ENCODE peak calls at places on chromosomes 5 and 9, in eight cellular contexts. One of them, this sample, is unnamed.

GRCh38 chr5:132483101-132483500 is 7.5 kb downstream of the IRF1 start:
- DNase-seq in caudate nucleus: no peak
- DNase-seq in OCI-LY7: no peak
- DNase-seq in stimulated activated naive CD8-positive, alpha-beta T cell treated with anti-CD3 and anti-CD28 coated beads, Interleukin-15, amount 100 ng/mL, for 72 hours: peak; percentile 9
- DNase-seq in cerebellum: no peak
- DNase-seq in C1 segment of cervical spinal cord: no peak
- DNase-seq in HT1080: no peak
- DNase-seq in HCEC 1CT: no peak
- DNase-seq in this sample: no peak

GRCh38 chr5:33816791-33817190 is 75.0 kb downstream of the ADAMTS12 start:
- DNase-seq in OCI-LY7: no peak
- DNase-seq in HCEC 1CT: peak; percentile 90
- DNase-seq in cerebellum: no peak
- DNase-seq in C1 segment of cervical spinal cord: no peak
- DNase-seq in caudate nucleus: no peak
- DNase-seq in HT1080: no peak
- DNase-seq in stimulated activated naive CD8-positive, alpha-beta T cell treated with anti-CD3 and anti-CD28 coated beads, Interleukin-15, amount 100 ng/mL, for 72 hours: no peak
- DNase-seq in this sample: no peak

GRCh38 chr5:103801681-103802080 is 239.1 kb upstream of the NUDT12 start:
- DNase-seq in OCI-LY7: no peak
- DNase-seq in caudate nucleus: no peak
- DNase-seq in HCEC 1CT: no peak
- DNase-seq in stimulated activated naive CD8-positive, alpha-beta T cell treated with anti-CD3 and anti-CD28 coated beads, Interleukin-15, amount 100 ng/mL, for 72 hours: no peak
- DNase-seq in C1 segment of cervical spinal cord: no peak
- DNase-seq in cerebellum: no peak
- DNase-seq in HT1080: no peak
- DNase-seq in this sample: no peak

GRCh38 chr9:83754383-83754977 is 46.7 kb upstream of the UBQLN1 start:
- DNase-seq in stimulated activated naive CD8-positive, alpha-beta T cell treated with anti-CD3 and anti-CD28 coated beads, Interleukin-15, amount 100 ng/mL, for 72 hours: no peak
- DNase-seq in caudate nucleus: no peak
- DNase-seq in HCEC 1CT: no peak
- DNase-seq in OCI-LY7: peak; percentile 26
- DNase-seq in HT1080: no peak
- DNase-seq in C1 segment of cervical spinal cord: no peak
- DNase-seq in cerebellum: no peak
- DNase-seq in this sample: no peak

GRCh38 chr9:92191801-92192200 is 76.6 kb upstream of the SPTLC1 start:
- DNase-seq in HT1080: peak; percentile 38
- DNase-seq in OCI-LY7: no peak
- DNase-seq in C1 segment of cervical spinal cord: no peak
- DNase-seq in stimulated activated naive CD8-positive, alpha-beta T cell treated with anti-CD3 and anti-CD28 coated beads, Interleukin-15, amount 100 ng/mL, for 72 hours: no peak
- DNase-seq in cerebellum: no peak
- DNase-seq in caudate nucleus: no peak
- DNase-seq in HCEC 1CT: no peak
- DNase-seq in this sample: peak; percentile 23

GRCh38 chr5:149466457-149466972 is 84.7 kb downstream of the CSNK1A1 start:
- DNase-seq in C1 segment of cervical spinal cord: no peak
- DNase-seq in caudate nucleus: no peak
- DNase-seq in cerebellum: no peak
- DNase-seq in HCEC 1CT: peak; percentile 57
- DNase-seq in stimulated activated naive CD8-positive, alpha-beta T cell treated with anti-CD3 and anti-CD28 coated beads, Interleukin-15, amount 100 ng/mL, for 72 hours: no peak
- DNase-seq in HT1080: peak; percentile 78
- DNase-seq in OCI-LY7: no peak
- DNase-seq in this sample: peak; percentile 45

GRCh38 chr5:63923914-63924313 is 38.3 kb downstream of the HTR1A start:
- DNase-seq in HCEC 1CT: no peak
- DNase-seq in cerebellum: no peak
- DNase-seq in C1 segment of cervical spinal cord: no peak
- DNase-seq in OCI-LY7: no peak
- DNase-seq in stimulated activated naive CD8-positive, alpha-beta T cell treated with anti-CD3 and anti-CD28 coated beads, Interleukin-15, amount 100 ng/mL, for 72 hours: no peak
- DNase-seq in caudate nucleus: no peak
- DNase-seq in HT1080: peak; percentile 14
- DNase-seq in this sample: no peak

GRCh38 chr5:65481635-65482271 is at the start of gene ADAMTS6:
- DNase-seq in HT1080: peak; percentile 94
- DNase-seq in C1 segment of cervical spinal cord: peak; percentile 77
- DNase-seq in caudate nucleus: no peak
- DNase-seq in OCI-LY7: peak; percentile 90
- DNase-seq in stimulated activated naive CD8-positive, alpha-beta T cell treated with anti-CD3 and anti-CD28 coated beads, Interleukin-15, amount 100 ng/mL, for 72 hours: peak; percentile 73
- DNase-seq in HCEC 1CT: peak; percentile 97
- DNase-seq in cerebellum: peak; percentile 3
- DNase-seq in this sample: peak; percentile 87

GRCh38 chr9:121440265-121440664 is 59.4 kb downstream of the GGTA1 start:
- DNase-seq in cerebellum: no peak
- DNase-seq in stimulated activated naive CD8-positive, alpha-beta T cell treated with anti-CD3 and anti-CD28 coated beads, Interleukin-15, amount 100 ng/mL, for 72 hours: no peak
- DNase-seq in caudate nucleus: no peak
- DNase-seq in C1 segment of cervical spinal cord: no peak
- DNase-seq in HCEC 1CT: peak; percentile 34
- DNase-seq in OCI-LY7: no peak
- DNase-seq in HT1080: peak; percentile 26
- DNase-seq in this sample: no peak

GRCh38 chr9:105059260-105059659 is 131.3 kb upstream of the ABCA1 start:
- DNase-seq in HCEC 1CT: peak; percentile 48
- DNase-seq in cerebellum: no peak
- DNase-seq in HT1080: no peak
- DNase-seq in caudate nucleus: no peak
- DNase-seq in OCI-LY7: no peak
- DNase-seq in stimulated activated naive CD8-positive, alpha-beta T cell treated with anti-CD3 and anti-CD28 coated beads, Interleukin-15, amount 100 ng/mL, for 72 hours: no peak
- DNase-seq in C1 segment of cervical spinal cord: no peak
- DNase-seq in this sample: no peak